ENCODE peak calls at places on chromosomes 16 and 17, in nine cellular contexts. W is body of pancreas, A is adipocyte, B is AG10803, Y is colonic mucosa, D is H7, O is right atrium auricular region, X is fibroblast of pulmonary artery, Z is thoracic aorta. Q is an unnamed sample.

GRCh38 chr17:36674278-36674650 is 72.9 kb downstream of the MRM1 start:
- DNase-seq in W (no peak), A (no peak), B (no peak), Y (no peak), D (no peak), O (no peak), X (no peak), Z (no peak), Q (no peak)

GRCh38 chr16:21083729-21084268 is 66.8 kb downstream of the DNAH3 start:
- DNase-seq in W (peak), A (peak), B (peak), Y (peak), D (peak), O (peak), X (peak), Z (peak), Q (peak)

GRCh38 chr17:47847341-47848197 is 3.4 kb downstream of the SP6 start:
- DNase-seq in W (no peak), A (peak), B (no peak), Y (no peak), D (peak), O (no peak), X (no peak), Z (no peak), Q (no peak)

GRCh38 chr17:32191306-32191705 is 49.0 kb downstream of the RHOT1 start:
- DNase-seq in W (no peak), A (peak), B (peak), Y (no peak), D (no peak), O (no peak), X (peak), Z (no peak), Q (no peak)

GRCh38 chr17:50148226-50149098 is 2.0 kb downstream of the PPP1R9B start:
- DNase-seq in W (peak), A (peak), B (peak), Y (peak), D (peak), O (no peak), X (no peak), Z (peak), Q (peak)

GRCh38 chr16:23509763-23510153 is 536 bp downstream of the GGA2 start:
- DNase-seq in W (peak), A (peak), B (peak), Y (peak), D (no peak), O (no peak), X (peak), Z (no peak), Q (peak)

GRCh38 chr17:7864995-7865650 is 7.3 kb downstream of the CYB5D1 start:
- DNase-seq in W (no peak), A (no peak), B (no peak), Y (no peak), D (no peak), O (no peak), X (no peak), Z (no peak), Q (no peak)

GRCh38 chr16:78993342-78993741 is 607.2 kb downstream of the MAF start:
- DNase-seq in W (no peak), A (no peak), B (no peak), Y (no peak), D (no peak), O (no peak), X (no peak), Z (no peak), Q (no peak)

GRCh38 chr17:9144502-9145233 is 123.4 kb downstream of the NTN1 start:
- DNase-seq in W (no peak), A (no peak), B (no peak), Y (peak), D (no peak), O (no peak), X (no peak), Z (no peak), Q (no peak)

GRCh38 chr16:3356118-3356517 is 429 bp downstream of the OR2C1 start:
- DNase-seq in W (no peak), A (no peak), B (no peak), Y (no peak), D (no peak), O (no peak), X (no peak), Z (no peak), Q (no peak)

GRCh38 chr16:85471469-85472431 is 141.4 kb upstream of the GSE1 start:
- DNase-seq in W (no peak), A (no peak), B (no peak), Y (peak), D (no peak), O (no peak), X (peak), Z (no peak), Q (no peak)

GRCh38 chr16:27450836-27451341 is 48.9 kb downstream of the IL21R start:
- DNase-seq in W (no peak), A (no peak), B (no peak), Y (no peak), D (peak), O (no peak), X (peak), Z (no peak), Q (no peak)

DNA sequence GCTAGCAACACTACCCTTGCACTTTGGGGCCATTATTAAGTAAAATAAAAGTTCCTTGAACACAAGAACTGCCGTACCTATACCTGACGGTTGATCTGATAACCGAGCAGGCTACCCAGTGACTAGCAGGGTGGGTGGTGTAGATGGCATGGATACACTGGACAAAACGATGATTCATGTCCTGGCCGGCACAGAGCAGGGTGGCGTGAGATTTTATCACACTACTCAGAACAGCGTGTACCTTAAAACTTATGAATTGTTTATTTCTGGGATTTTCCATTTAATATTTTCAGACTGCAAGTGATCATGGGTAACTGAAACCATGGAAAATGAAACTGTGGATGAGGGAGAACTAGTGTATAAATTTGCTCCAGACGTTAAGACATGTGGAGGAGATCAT is 41.0 kb upstream of the MSI2 start:
- DNase-seq in W (no peak), A (peak), B (no peak), Y (no peak), D (no peak), O (no peak), X (peak), Z (no peak), Q (peak)
- H3K4me3 ChIP-seq in W (no peak), A (no peak), B (no peak), Y (no peak), D (no peak), O (no peak), X (no peak), Z (no peak), Q (no peak)

DNA sequence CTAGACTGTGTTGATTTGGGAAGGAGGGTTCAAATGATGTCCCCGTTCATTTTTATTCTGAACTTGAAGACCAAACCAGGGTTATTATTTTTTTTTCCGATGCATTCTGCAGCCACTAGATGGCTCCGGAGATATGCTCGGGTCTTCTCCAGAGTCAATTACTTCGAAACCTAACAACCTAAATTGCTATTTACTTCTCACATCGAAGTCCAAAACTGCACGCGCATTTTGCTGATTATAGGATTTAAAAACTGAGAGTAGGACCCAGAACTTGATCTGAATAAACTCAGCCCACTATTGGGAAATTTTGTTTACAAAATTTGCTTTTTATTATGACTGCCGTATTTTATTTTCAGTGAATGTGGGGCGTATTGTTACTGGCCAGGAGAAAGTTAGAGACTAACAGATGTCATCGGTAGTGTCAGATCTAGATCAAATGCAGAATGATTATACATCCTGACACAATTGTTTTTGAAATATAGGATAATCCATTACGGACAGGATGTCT is 263.8 kb downstream of the HS3ST3A1 start:
- DNase-seq in W (peak), A (peak), B (peak), Y (peak), D (no peak), O (no peak), X (peak), Z (no peak), Q (peak)
- H3K4me3 ChIP-seq in W (no peak), A (peak), B (peak), Y (no peak), D (no peak), O (peak), X (peak), Z (peak), Q (no peak)

GRCh38 chr16:54934536-54935410 is 4.1 kb downstream of the IRX5 start:
- DNase-seq in W (no peak), A (no peak), B (peak), Y (no peak), D (peak), O (no peak), X (no peak), Z (no peak), Q (no peak)
- H3K4me3 ChIP-seq in W (no peak), A (peak), B (peak), Y (no peak), D (peak), O (no peak), X (no peak), Z (no peak), Q (no peak)

GRCh38 chr16:29319726-29320125 is 86.8 kb downstream of the NPIPB11 start:
- DNase-seq in W (no peak), A (no peak), B (no peak), Y (no peak), D (peak), O (no peak), X (no peak), Z (no peak), Q (no peak)

GRCh38 chr16:29321585-29321984 is 84.9 kb downstream of the NPIPB11 start:
- DNase-seq in W (no peak), A (no peak), B (no peak), Y (no peak), D (peak), O (no peak), X (no peak), Z (no peak), Q (no peak)

GRCh38 chr16:29320274-29320999 is 86.1 kb downstream of the NPIPB11 start:
- DNase-seq in W (no peak), A (no peak), B (no peak), Y (no peak), D (peak), O (no peak), X (no peak), Z (no peak), Q (no peak)

GRCh38 chr16:29318037-29318436 is 88.5 kb downstream of the NPIPB11 start:
- DNase-seq in W (no peak), A (no peak), B (no peak), Y (no peak), D (no peak), O (no peak), X (no peak), Z (no peak), Q (no peak)

DNA sequence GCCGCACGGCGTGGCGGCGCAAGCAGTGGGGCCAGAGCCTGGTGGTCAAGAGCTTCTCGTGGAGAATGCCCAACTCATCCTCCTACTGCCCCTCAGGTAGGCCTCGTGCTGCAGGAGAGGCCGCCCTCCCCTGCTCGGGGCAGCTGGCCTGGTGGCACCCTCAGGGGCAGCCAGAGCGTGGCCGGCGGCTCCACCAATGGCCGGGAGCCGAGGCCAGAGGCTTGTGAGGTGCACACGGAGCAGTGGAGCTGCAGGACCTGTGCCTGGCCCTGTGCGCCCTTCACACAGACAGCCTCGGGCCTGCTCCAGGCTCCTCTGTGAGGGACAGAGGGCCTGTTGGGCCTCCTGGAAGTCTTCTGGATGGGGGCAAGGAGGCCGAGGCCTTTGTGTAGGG is 85.5 kb downstream of the NPIPB11 start:
- DNase-seq in W (no peak), A (no peak), B (no peak), Y (no peak), D (peak), O (no peak), X (no peak), Z (no peak), Q (no peak)
- H3K4me3 ChIP-seq in W (no peak), A (no peak), B (no peak), Y (no peak), D (no peak), O (no peak), X (no peak), Z (no peak), Q (no peak)

GRCh38 chr17:1180958-1181768 is 1.4 kb upstream of the ABR start:
- DNase-seq in W (no peak), A (no peak), B (no peak), Y (no peak), D (peak), O (no peak), X (no peak), Z (no peak), Q (no peak)

GRCh38 chr17:1179635-1180433 is at the start of gene ABR:
- DNase-seq in W (peak), A (peak), B (peak), Y (peak), D (peak), O (no peak), X (peak), Z (no peak), Q (peak)

GRCh38 chr17:1181769-1182137 is 2.0 kb upstream of the ABR start:
- DNase-seq in W (no peak), A (no peak), B (no peak), Y (no peak), D (no peak), O (no peak), X (peak), Z (no peak), Q (no peak)

GRCh38 chr17:1179112-1179634 is 608 bp downstream of the ABR start:
- DNase-seq in W (no peak), A (peak), B (no peak), Y (no peak), D (peak), O (no peak), X (no peak), Z (no peak), Q (no peak)

DNA sequence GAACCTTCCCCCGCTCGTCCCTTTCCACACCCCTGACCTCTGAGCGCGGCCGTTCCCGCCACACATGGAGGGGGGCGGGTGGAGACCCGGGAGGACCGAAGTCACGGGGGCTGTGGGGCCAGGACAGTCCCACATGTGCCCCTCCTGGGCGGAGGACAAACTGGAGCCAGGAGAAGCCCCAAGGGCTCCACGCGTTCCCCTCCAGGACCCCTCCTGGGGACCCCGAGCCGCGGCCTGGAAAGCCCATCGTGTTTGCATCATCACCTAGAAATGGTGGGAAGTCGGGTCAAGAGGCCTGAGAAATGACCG is 607 bp upstream of the ABR start:
- DNase-seq in W (no peak), A (no peak), B (no peak), Y (no peak), D (no peak), O (no peak), X (no peak), Z (no peak), Q (no peak)
- H3K4me3 ChIP-seq in W (no peak), A (peak), B (no peak), Y (peak), D (peak), O (peak), X (peak), Z (peak), Q (no peak)

DNA sequence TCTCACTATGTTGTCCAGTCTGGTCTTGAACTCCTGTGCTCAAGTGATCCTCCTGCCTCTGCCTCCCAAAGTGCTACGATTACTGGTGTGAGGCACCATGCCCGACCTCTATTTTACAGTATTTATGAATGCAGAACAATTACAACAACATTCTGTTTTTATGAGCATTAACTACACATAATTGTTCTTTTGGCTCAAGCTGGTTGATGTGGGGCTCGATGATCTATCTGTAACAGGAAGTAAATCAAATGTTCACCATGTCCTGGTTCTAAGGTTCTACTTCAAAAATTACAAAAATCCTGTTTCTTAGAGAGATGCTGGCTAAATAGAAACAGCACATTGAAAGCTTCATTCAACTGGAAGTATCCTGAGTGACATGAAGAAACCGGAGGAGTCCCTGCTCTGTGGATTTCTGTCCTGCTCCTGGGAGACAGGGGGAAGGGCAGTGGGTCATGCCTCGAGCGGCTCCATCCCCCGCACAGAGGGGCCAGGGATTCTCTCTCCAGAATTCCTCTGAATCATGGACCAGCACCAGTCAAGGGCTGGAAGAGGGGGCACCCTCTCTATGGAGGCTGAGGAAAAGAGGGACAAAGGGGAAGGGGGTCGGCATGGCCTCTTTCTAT is 31.5 kb downstream of the FA2H start:
- DNase-seq in W (no peak), A (peak), B (no peak), Y (no peak), D (peak), O (no peak), X (no peak), Z (no peak), Q (no peak)
- H3K4me3 ChIP-seq in W (no peak), A (no peak), B (no peak), Y (no peak), D (no peak), O (no peak), X (no peak), Z (no peak), Q (peak)

DNA sequence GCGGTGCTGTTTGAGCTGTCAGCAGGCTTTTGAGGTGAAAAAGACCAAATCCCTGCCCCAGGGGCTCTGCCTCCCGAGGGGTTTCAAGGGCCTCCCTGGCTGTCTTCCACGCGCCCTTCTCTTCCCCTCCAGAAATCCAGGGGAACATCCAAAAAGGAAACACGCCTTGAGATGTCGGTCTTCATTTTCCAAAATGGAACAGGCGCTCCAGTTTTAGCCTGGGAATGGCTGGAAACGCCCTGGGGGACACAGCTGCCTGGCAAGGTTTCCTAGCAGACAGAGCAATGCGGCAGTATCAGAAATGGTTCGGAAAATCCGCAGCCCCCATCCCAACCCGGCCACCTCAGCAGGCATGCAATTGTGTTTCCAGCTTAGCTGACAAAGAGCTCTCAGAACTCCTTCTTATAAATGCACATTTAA is 16.6 kb upstream of the LITAF start:
- DNase-seq in W (no peak), A (peak), B (no peak), Y (no peak), D (peak), O (no peak), X (peak), Z (no peak), Q (no peak)
- H3K4me3 ChIP-seq in W (no peak), A (no peak), B (no peak), Y (no peak), D (no peak), O (no peak), X (no peak), Z (no peak), Q (no peak)

Q was measured in adrenal gland.